ENCODE peak calls at places on chromosome 6, in ten cellular contexts. S is ovary; Q is activated CD8-positive, alpha-beta T cell treated with anti-CD3 and anti-CD28 coated beads for 36 hours; P is stimulated activated CD8-positive, alpha-beta memory T cell treated with anti-CD3 and anti-CD28 coated beads, Interleukin-12 subunit alpha, Interleukin-12 subunit beta, amount 100 ng/mL, for 1 hour; L is AG08396; I is CD4-positive, alpha-beta memory T cell; G is IMR-90; M is stimulated activated CD4-positive, alpha-beta T cell treated with anti-CD3 and anti-CD28 coated beads, Interleukin-4, amount 100 ng/mL, for 24 hours; N is GM20000; A is hepatocyte. K is an unnamed sample.

GRCh38 chr6:33812669-33813068 is 8.9 kb upstream of the MLN start:
- DNase-seq in S (peak), Q (peak), P (no peak), L (peak), I (peak), G (peak), M (peak), N (peak), A (peak), K (peak)

GRCh38 chr6:119241124-119241491 is 108.5 kb downstream of the MAN1A1 start:
- DNase-seq in S (peak), Q (no peak), P (no peak), L (peak), I (no peak), G (peak), M (no peak), N (no peak), A (peak), K (no peak)

GRCh38 chr6:155341130-155341828 is 27.0 kb upstream of the TFB1M start:
- DNase-seq in S (no peak), Q (no peak), P (no peak), L (peak), I (no peak), G (peak), M (no peak), N (no peak), A (no peak), K (no peak)

GRCh38 chr6:47672816-47673215 is 25.6 kb upstream of the ADGRF4 start:
- DNase-seq in S (no peak), Q (no peak), P (no peak), L (no peak), I (no peak), G (no peak), M (no peak), N (no peak), A (no peak), K (no peak)

GRCh38 chr6:43911625-43912577 is 141.9 kb downstream of the VEGFA start:
- DNase-seq in S (no peak), Q (no peak), P (no peak), L (no peak), I (no peak), G (no peak), M (no peak), N (no peak), A (peak), K (no peak)

GRCh38 chr6:163915131-163915530 is 500.6 kb downstream of the QKI start:
- DNase-seq in S (no peak), Q (no peak), P (no peak), L (no peak), I (no peak), G (no peak), M (no peak), N (no peak), A (no peak), K (no peak)

GRCh38 chr6:108115598-108116058 is 41.1 kb upstream of the OSTM1 start:
- DNase-seq in S (peak), Q (peak), P (no peak), L (no peak), I (no peak), G (peak), M (no peak), N (peak), A (peak), K (no peak)

GRCh38 chr6:4460595-4461475 is 315.4 kb upstream of the CDYL start:
- DNase-seq in S (peak), Q (no peak), P (no peak), L (peak), I (no peak), G (peak), M (no peak), N (no peak), A (peak), K (no peak)

GRCh38 chr6:166957087-166957804 is 896 bp upstream of the RNASET2 start:
- DNase-seq in S (peak), Q (peak), P (no peak), L (no peak), I (peak), G (no peak), M (peak), N (peak), A (peak), K (peak)

GRCh38 chr6:166341464-166341863 is 881 bp downstream of the SFT2D1 start:
- DNase-seq in S (no peak), Q (no peak), P (no peak), L (no peak), I (peak), G (no peak), M (no peak), N (no peak), A (no peak), K (no peak)

GRCh38 chr6:91864911-91865310 is 1278.0 kb upstream of the MAP3K7 start:
- DNase-seq in S (no peak), Q (no peak), P (no peak), L (no peak), I (no peak), G (no peak), M (no peak), N (no peak), A (no peak), K (no peak)

GRCh38 chr6:52876056-52876787 is 33.3 kb downstream of the GSTA3 start:
- DNase-seq in S (no peak), Q (no peak), P (no peak), L (no peak), I (no peak), G (peak), M (no peak), N (no peak), A (peak), K (no peak)

GRCh38 chr6:100459291-100459690 is 5.4 kb downstream of the SIM1 start:
- DNase-seq in S (no peak), Q (no peak), P (no peak), L (no peak), I (no peak), G (no peak), M (no peak), N (no peak), A (no peak), K (no peak)

GRCh38 chr6:107402533-107402932 is 56.8 kb downstream of the PDSS2 start:
- DNase-seq in S (no peak), Q (no peak), P (no peak), L (no peak), I (no peak), G (no peak), M (no peak), N (no peak), A (no peak), K (no peak)

GRCh38 chr6:55974688-55975087 is 99.3 kb upstream of the BMP5 start:
- DNase-seq in S (no peak), Q (no peak), P (no peak), L (no peak), I (no peak), G (no peak), M (no peak), N (no peak), A (no peak), K (no peak)

GRCh38 chr6:3261518-3261820 is 2.7 kb downstream of the PSMG4 start:
- DNase-seq in S (no peak), Q (no peak), P (no peak), L (no peak), I (no peak), G (no peak), M (no peak), N (no peak), A (no peak), K (no peak)

GRCh38 chr6:131163886-131164285 is 28.6 kb downstream of the AKAP7 start:
- DNase-seq in S (no peak), Q (no peak), P (no peak), L (no peak), I (no peak), G (peak), M (no peak), N (no peak), A (no peak), K (no peak)

GRCh38 chr6:44010411-44011349 is 116.6 kb downstream of the MRPL14 start:
- DNase-seq in S (no peak), Q (peak), P (no peak), L (peak), I (no peak), G (peak), M (no peak), N (no peak), A (no peak), K (no peak)

GRCh38 chr6:15507221-15507620 is 155.6 kb downstream of the DTNBP1 start:
- DNase-seq in S (no peak), Q (no peak), P (no peak), L (no peak), I (no peak), G (no peak), M (no peak), N (no peak), A (no peak), K (peak)

GRCh38 chr6:163984446-163984936 is 570.0 kb downstream of the QKI start:
- DNase-seq in S (no peak), Q (no peak), P (no peak), L (no peak), I (no peak), G (no peak), M (no peak), N (no peak), A (no peak), K (no peak)

GRCh38 chr6:165821754-165822153 is 158.7 kb upstream of the PDE10A start:
- DNase-seq in S (no peak), Q (no peak), P (no peak), L (no peak), I (no peak), G (peak), M (no peak), N (no peak), A (no peak), K (no peak)

GRCh38 chr6:144343736-144344428 is 58.7 kb downstream of the UTRN start:
- DNase-seq in S (no peak), Q (peak), P (no peak), L (no peak), I (peak), G (no peak), M (peak), N (peak), A (no peak), K (peak)

GRCh38 chr6:167767715-167768107 is 59.0 kb upstream of the AFDN start:
- DNase-seq in S (no peak), Q (no peak), P (no peak), L (no peak), I (no peak), G (no peak), M (no peak), N (no peak), A (no peak), K (no peak)

GRCh38 chr6:2829253-2829652 is 12.4 kb downstream of the SERPINB1 start:
- DNase-seq in S (no peak), Q (no peak), P (no peak), L (no peak), I (no peak), G (no peak), M (no peak), N (no peak), A (no peak), K (no peak)

GRCh38 chr6:46199387-46199786 is 28.6 kb upstream of the ENPP5 start:
- DNase-seq in S (no peak), Q (no peak), P (no peak), L (no peak), I (no peak), G (no peak), M (no peak), N (no peak), A (no peak), K (no peak)

GRCh38 chr6:105509506-105510331 is 106.8 kb upstream of the PREP start:
- DNase-seq in S (peak), Q (no peak), P (no peak), L (no peak), I (no peak), G (peak), M (no peak), N (no peak), A (peak), K (no peak)